ENCODE peak calls at places on chromosomes 16 and 17, in four cellular contexts. G is neuronal stem cell, Y is mesenchymal stem cell, L is H9. C is an unnamed sample.
A peak's percentile ranks its signal among the peaks of the same experiment; 100 is the strongest.

GRCh38 chr17:28178800-28179199 is 136.3 kb downstream of the NLK start:
- DNase-seq in G (no peak), Y (no peak), L (no peak), C (no peak)

GRCh38 chr16:914453-914852 is 56.3 kb downstream of the LMF1 start:
- DNase-seq in G (no peak), Y (peak; percentile 1), L (no peak), C (no peak)

GRCh38 chr17:60161598-60162330 is 12.0 kb downstream of the CA4 start:
- DNase-seq in G (no peak), Y (no peak), L (peak; percentile 65), C (no peak)

GRCh38 chr17:44203731-44204452 is 4.2 kb upstream of the ATXN7L3 start:
- DNase-seq in G (peak; percentile 39), Y (peak; percentile 51), L (peak; percentile 89), C (no peak)

GRCh38 chr16:20624882-20625807 is 49.0 kb upstream of the ACSM2B start:
- DNase-seq in G (no peak), Y (no peak), L (no peak), C (no peak)

GRCh38 chr16:30472328-30472942 is at the start of gene ITGAL:
- DNase-seq in G (no peak), Y (no peak), L (no peak), C (peak; percentile 31)

GRCh38 chr16:75942351-75942750 is 216.1 kb upstream of the CPHXL start:
- DNase-seq in G (no peak), Y (no peak), L (no peak), C (no peak)

GRCh38 chr16:83924686-83925085 is 25.8 kb downstream of the MLYCD start:
- DNase-seq in G (no peak), Y (no peak), L (no peak), C (no peak)

GRCh38 chr16:84478172-84478948 is 26.1 kb downstream of the MEAK7 start:
- DNase-seq in G (no peak), Y (peak; percentile 86), L (no peak), C (no peak)

GRCh38 chr16:9821970-9822369 is 360.3 kb downstream of the GRIN2A start:
- DNase-seq in G (no peak), Y (no peak), L (no peak), C (no peak)

GRCh38 chr17:17021194-17021863 is 20.9 kb upstream of the MPRIP start:
- DNase-seq in G (peak; percentile 65), Y (no peak), L (peak; percentile 32), C (peak; percentile 92)

GRCh38 chr17:7854851-7855642 is at the start of gene TMEM88:
- DNase-seq in G (peak; percentile 83), Y (peak; percentile 50), L (peak; percentile 81), C (no peak)

GRCh38 chr17:27245230-27245696 is 48.7 kb upstream of the WSB1 start:
- DNase-seq in G (peak; percentile 32), Y (peak; percentile 91), L (peak; percentile 93), C (peak; percentile 98)

GRCh38 chr17:36755586-36755985 is 154.2 kb downstream of the MRM1 start:
- DNase-seq in G (no peak), Y (no peak), L (peak; percentile 87), C (no peak)

GRCh38 chr17:47703191-47703591 is 9.2 kb downstream of the TBKBP1 start:
- DNase-seq in G (no peak), Y (no peak), L (peak; percentile 31), C (no peak)

GRCh38 chr16:21166561-21166961 is 8.1 kb downstream of the LDAF1 start:
- DNase-seq in G (no peak), Y (peak; percentile 28), L (no peak), C (no peak)

GRCh38 chr16:70711211-70711978 is 25.5 kb upstream of the MTSS2 start:
- DNase-seq in G (no peak), Y (peak; percentile 36), L (no peak), C (no peak)

GRCh38 chr17:83036666-83037065 is 42.7 kb upstream of the METRNL start:
- DNase-seq in G (no peak), Y (no peak), L (no peak), C (no peak)

GRCh38 chr17:7842950-7843535 is 9.0 kb downstream of the KDM6B start:
- DNase-seq in G (no peak), Y (peak; percentile 97), L (peak; percentile 74), C (peak; percentile 89)

GRCh38 chr17:4599505-4600281 is 15.4 kb downstream of the SMTNL2 start:
- DNase-seq in G (peak; percentile 44), Y (peak; percentile 37), L (peak; percentile 94), C (no peak)

GRCh38 chr16:88681709-88682451 is 4.4 kb downstream of the SNAI3 start:
- DNase-seq in G (no peak), Y (no peak), L (no peak), C (peak; percentile 24)

GRCh38 chr17:80260791-80261158 is at the start of gene RNF213:
- DNase-seq in G (peak; percentile 71), Y (peak; percentile 40), L (peak; percentile 58), C (no peak)

GRCh38 chr16:50273888-50274770 is 7.8 kb downstream of the ADCY7 start:
- DNase-seq in G (no peak), Y (no peak), L (no peak), C (no peak)

GRCh38 chr17:6669479-6670212 is 18.1 kb downstream of the C17orf100 start:
- DNase-seq in G (no peak), Y (no peak), L (peak; percentile 58), C (no peak)

GRCh38 chr16:75109732-75110243 is 6.8 kb downstream of the LDHD start:
- DNase-seq in G (no peak), Y (no peak), L (peak; percentile 36), C (no peak)

GRCh38 chr16:20675488-20676267 is 21.8 kb downstream of the ACSM1 start:
- DNase-seq in G (no peak), Y (no peak), L (peak; percentile 79), C (peak; percentile 78)

GRCh38 chr16:12362482-12363458 is 386.2 kb downstream of the SNX29 start:
- DNase-seq in G (no peak), Y (peak; percentile 25), L (no peak), C (no peak)

GRCh38 chr17:66964930-66965800 is 658 bp downstream of the CACNG4 start:
- DNase-seq in G (no peak), Y (no peak), L (peak; percentile 90), C (peak; percentile 33)

GRCh38 chr17:78399693-78400144 is 21.3 kb downstream of the PGS1 start:
- DNase-seq in G (no peak), Y (no peak), L (no peak), C (no peak)

GRCh38 chr17:37391146-37391545 is 15.4 kb downstream of the C17orf78 start:
- DNase-seq in G (no peak), Y (peak; percentile 34), L (no peak), C (no peak)

DNA sequence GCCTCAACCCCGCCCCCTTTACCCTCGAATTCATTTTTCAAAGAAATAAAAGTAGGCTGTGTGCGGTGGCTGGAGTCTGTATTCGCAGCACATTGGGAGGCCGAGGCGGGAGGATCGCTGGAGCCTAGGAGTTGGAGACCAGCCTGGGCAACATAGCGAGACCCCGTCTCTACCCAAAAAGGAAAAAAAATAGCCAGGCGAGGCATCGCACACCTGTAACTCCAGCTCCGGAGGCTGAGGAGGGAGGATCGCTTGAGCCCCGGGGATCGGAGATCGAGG is 671 bp upstream of the TOP2A start:
- DNase-seq in G (no peak), Y (no peak), L (no peak), C (no peak)
- H3K18ac ChIP-seq in G (no peak overlapping the region), Y (no peak overlapping the region), L (peak overlapping the region; percentile 19), C (peak overlapping the region; percentile 38)

DNA sequence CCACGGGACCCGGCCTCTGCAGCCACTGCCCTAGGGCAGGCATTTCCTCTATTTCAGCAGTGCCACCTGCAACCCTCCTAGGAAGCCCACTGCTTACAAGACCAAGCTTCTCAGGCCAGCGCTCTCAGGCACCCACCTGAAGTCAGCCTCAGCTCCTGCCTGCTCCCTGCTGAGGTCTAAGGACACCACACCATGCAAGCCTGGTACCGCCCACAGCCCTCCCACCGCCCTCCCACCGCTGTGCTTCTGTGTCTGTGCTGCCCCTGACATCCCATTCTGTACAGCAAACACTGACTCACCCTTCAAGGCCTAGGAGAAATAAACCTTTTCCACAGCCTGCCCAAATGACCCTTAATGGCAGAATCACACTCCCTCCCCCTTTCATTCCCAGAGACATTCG is 6.3 kb downstream of the CLUH start:
- DNase-seq in G (no peak), Y (peak; percentile 74), L (no peak), C (no peak)
- H2BK12ac ChIP-seq in G (no peak overlapping the region), Y (no peak overlapping the region), L (no peak overlapping the region), C (no peak overlapping the region)

DNA sequence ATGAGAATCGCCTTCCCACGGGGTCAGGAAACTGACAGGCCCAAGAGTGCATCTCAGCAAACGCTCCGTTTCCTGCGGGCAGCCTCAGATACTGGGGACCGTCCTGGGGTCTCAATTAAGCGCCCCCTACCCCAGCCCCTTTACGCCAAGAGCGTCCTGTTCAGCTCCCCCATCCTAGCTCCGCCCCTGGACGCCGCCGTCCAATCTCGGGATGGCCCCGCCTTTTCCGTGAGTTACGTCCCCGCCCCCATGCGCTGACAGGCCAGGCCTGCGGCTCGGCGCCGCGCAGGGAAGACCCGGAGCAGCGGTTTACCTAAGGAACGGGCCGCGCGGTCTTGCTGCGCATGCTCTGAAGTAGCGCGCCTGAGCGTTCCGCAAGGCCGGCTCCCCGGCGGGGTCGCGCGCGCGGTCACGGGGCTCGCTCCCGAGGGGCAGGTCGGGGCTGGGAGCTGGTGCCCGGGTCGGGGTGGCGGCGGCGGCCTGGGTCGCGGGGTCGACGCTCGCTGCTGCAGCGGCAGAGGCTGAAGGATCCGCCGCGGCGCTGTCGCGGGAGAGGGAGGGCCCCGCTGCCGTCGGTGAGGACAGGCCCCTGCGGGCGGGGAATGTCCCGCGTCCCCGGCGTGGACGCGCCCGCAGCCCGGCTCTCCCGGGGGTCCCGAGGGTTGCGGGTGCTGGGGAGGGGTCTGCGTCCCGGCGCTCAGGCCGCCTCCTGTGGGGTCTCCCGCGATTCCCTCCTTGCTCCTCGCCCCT is at the start of gene FLYWCH1:
- DNase-seq in G (peak; percentile 98), Y (peak; percentile 96), L (peak; percentile 98), C (peak; percentile 99)
- H3K23ac ChIP-seq in G (peak within 1 kb of the TSS; percentile 89), Y (no peak within 1 kb of the TSS), L (no peak within 1 kb of the TSS), C (no peak within 1 kb of the TSS)

GRCh38 chr16:2226918-2227317 is 3.5 kb downstream of the E4F1 start:
- DNase-seq in G (no peak), Y (no peak), L (no peak), C (no peak)

GRCh38 chr16:2223375-2224182 is at the start of gene E4F1:
- DNase-seq in G (peak; percentile 99), Y (peak; percentile 99), L (no peak), C (peak; percentile 99)

GRCh38 chr16:2228161-2228824 is 4.9 kb downstream of the E4F1 start:
- DNase-seq in G (no peak), Y (no peak), L (no peak), C (no peak)

GRCh38 chr16:2226245-2226793 is 2.9 kb downstream of the E4F1 start:
- DNase-seq in G (no peak), Y (no peak), L (no peak), C (no peak)

DNA sequence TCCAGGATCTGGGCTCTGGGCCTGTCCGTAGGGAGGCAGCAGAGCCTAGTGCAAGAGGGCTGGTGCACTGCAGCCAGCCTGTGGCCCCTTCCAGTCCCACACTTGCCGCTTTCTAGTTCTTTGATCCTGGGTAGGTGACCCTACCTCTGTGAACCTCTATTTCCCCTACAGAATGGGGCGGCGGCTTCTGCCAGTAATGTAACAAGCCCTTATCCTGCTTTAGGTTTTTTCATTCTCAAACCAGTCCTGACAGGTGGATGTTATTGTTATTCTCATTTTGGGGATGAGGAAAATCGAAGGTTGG is 744 bp downstream of the E4F1 start:
- DNase-seq in G (no peak), Y (no peak), L (no peak), C (no peak)
- H3K18ac ChIP-seq in G (peak overlapping the region; percentile 96), Y (no peak overlapping the region), L (no peak overlapping the region), C (peak overlapping the region; percentile 34)